ENCODE peak calls at places on chromosome 1, in eight cellular contexts. Y, K, U, H, Q, T, I and S are unnamed samples.

GRCh38 chr1:163083690-163084089 is 14.5 kb downstream of the RGS4 start:
- DNase-seq in Y (no peak), K (no peak), U (no peak), H (no peak), Q (no peak), T (peak; percentile 63), I (no peak), S (no peak)

GRCh38 chr1:50332941-50333594 is 90.2 kb downstream of the DMRTA2 start:
- DNase-seq in Y (no peak), K (no peak), U (peak; percentile 19), H (no peak), Q (peak; percentile 84), T (peak; percentile 20), I (peak; percentile 69), S (peak; percentile 58)

GRCh38 chr1:21783679-21784603 is 992 bp upstream of the USP48 start:
- DNase-seq in Y (peak; percentile 88), K (no peak), U (no peak), H (peak; percentile 50), Q (peak; percentile 97), T (no peak), I (no peak), S (peak; percentile 98)

GRCh38 chr1:89739013-89739843 is 81.6 kb upstream of the LRRC8D start:
- DNase-seq in Y (no peak), K (no peak), U (no peak), H (no peak), Q (no peak), T (peak; percentile 78), I (no peak), S (peak; percentile 29)

GRCh38 chr1:12577020-12577419 is 41.0 kb downstream of the DHRS3 start:
- DNase-seq in Y (no peak), K (no peak), U (no peak), H (no peak), Q (no peak), T (no peak), I (no peak), S (no peak)

GRCh38 chr1:235076504-235077162 is 52.0 kb downstream of the TOMM20 start:
- DNase-seq in Y (no peak), K (no peak), U (no peak), H (no peak), Q (no peak), T (no peak), I (no peak), S (no peak)

GRCh38 chr1:183548136-183548535 is 42.1 kb downstream of the NCF2 start:
- DNase-seq in Y (peak; percentile 83), K (peak; percentile 16), U (no peak), H (no peak), Q (no peak), T (no peak), I (no peak), S (no peak)

GRCh38 chr1:14915356-14916054 is 238.0 kb upstream of the TMEM51 start:
- DNase-seq in Y (no peak), K (peak; percentile 30), U (no peak), H (no peak), Q (peak; percentile 66), T (peak; percentile 22), I (peak; percentile 68), S (peak; percentile 38)

GRCh38 chr1:55724551-55725325 is 509.6 kb upstream of the USP24 start:
- DNase-seq in Y (no peak), K (no peak), U (no peak), H (peak; percentile 71), Q (no peak), T (no peak), I (no peak), S (peak; percentile 80)

GRCh38 chr1:226633541-226634155 is 85.1 kb downstream of the STUM start:
- DNase-seq in Y (no peak), K (no peak), U (no peak), H (no peak), Q (no peak), T (no peak), I (no peak), S (no peak)